ENCODE peak calls at places on chromosomes 6 and 20, in nine cellular contexts. A is AG09309; W is G401; C is stimulated activated naive CD4-positive, alpha-beta T cell; Y is OCI-LY7; S is amygdala; N is HuH-7; D is breast epithelium; O is uterus. I is an unnamed sample.

GRCh38 chr6:33419580-33420492 is at the start of gene SYNGAP1:
- DNase-seq in N (no peak), D (no peak), C (peak), Y (peak), W (peak), O (peak), S (no peak), A (peak), I (peak)

GRCh38 chr6:135182993-135183531 is 2.0 kb downstream of the MYB start:
- DNase-seq in A (no peak), C (peak), N (peak), W (no peak), S (no peak), Y (peak), D (no peak), O (no peak), I (no peak)

GRCh38 chr6:147204060-147204785 is at the start of gene STXBP5:
- DNase-seq in D (peak), N (peak), O (peak), Y (peak), A (no peak), C (peak), W (peak), S (no peak), I (no peak)

GRCh38 chr6:118017301-118017854 is 110.3 kb downstream of the SLC35F1 start:
- DNase-seq in W (no peak), D (no peak), O (no peak), S (no peak), C (no peak), Y (no peak), A (no peak), N (no peak), I (no peak)

GRCh38 chr20:3998998-3999397 is 16.4 kb downstream of the RNF24 start:
- DNase-seq in D (no peak), Y (no peak), O (no peak), N (no peak), C (no peak), S (no peak), A (no peak), W (no peak), I (no peak)

GRCh38 chr6:157786221-157786620 is 36.8 kb upstream of the SNX9 start:
- DNase-seq in S (no peak), D (no peak), N (no peak), O (no peak), A (no peak), C (no peak), W (no peak), Y (no peak), I (no peak)

GRCh38 chr6:108732101-108732870 is 115.9 kb upstream of the ARMC2 start:
- DNase-seq in S (no peak), O (no peak), D (no peak), W (no peak), C (no peak), A (no peak), N (no peak), Y (no peak), I (peak)

GRCh38 chr6:125742433-125743120 is 6.9 kb upstream of the HEY2 start:
- DNase-seq in D (no peak), C (no peak), A (no peak), S (no peak), N (no peak), Y (no peak), O (no peak), W (no peak), I (no peak)

GRCh38 chr6:101722991-101723579 is 329.6 kb downstream of the GRIK2 start:
- DNase-seq in N (no peak), W (no peak), C (no peak), Y (no peak), D (no peak), A (peak), S (no peak), O (no peak), I (peak)

GRCh38 chr6:11368264-11368663 is 135.8 kb upstream of the NEDD9 start:
- DNase-seq in Y (no peak), W (no peak), N (no peak), C (no peak), S (no peak), O (no peak), D (no peak), A (no peak), I (no peak)

GRCh38 chr6:139970591-139970991 is 596.1 kb upstream of the CITED2 start:
- DNase-seq in D (no peak), S (no peak), Y (no peak), A (no peak), C (no peak), O (no peak), W (no peak), N (no peak), I (peak)

GRCh38 chr20:25320035-25320800 is 70.4 kb downstream of the ABHD12 start:
- DNase-seq in D (no peak), N (no peak), W (peak), O (peak), S (no peak), Y (no peak), A (no peak), C (no peak), I (no peak)

GRCh38 chr20:21719592-21720214 is 14.2 kb downstream of the PAX1 start:
- DNase-seq in W (peak), A (peak), O (no peak), Y (peak), C (peak), N (peak), S (no peak), D (no peak), I (peak)

GRCh38 chr20:58714340-58714922 is 21.8 kb downstream of the NPEPL1 start:
- DNase-seq in D (no peak), O (peak), C (no peak), Y (no peak), A (no peak), N (peak), W (no peak), S (no peak), I (no peak)

GRCh38 chr6:72151742-72152141 is 265.4 kb downstream of the RIMS1 start:
- DNase-seq in W (no peak), O (no peak), C (no peak), A (no peak), S (no peak), N (no peak), Y (no peak), D (no peak), I (no peak)

GRCh38 chr6:144314003-144314485 is 28.9 kb downstream of the UTRN start:
- DNase-seq in C (no peak), D (peak), O (peak), A (no peak), N (no peak), W (peak), Y (no peak), S (no peak), I (peak)

GRCh38 chr6:44828780-44829179 is 441.3 kb downstream of the CDC5L start:
- DNase-seq in Y (no peak), A (no peak), N (no peak), D (no peak), S (no peak), W (no peak), C (no peak), O (no peak), I (no peak)

GRCh38 chr20:58542411-58543095 is 27.4 kb upstream of the APCDD1L start:
- DNase-seq in C (no peak), S (no peak), N (no peak), Y (no peak), W (no peak), A (no peak), O (no peak), D (no peak), I (no peak)

GRCh38 chr6:41280658-41281057 is 5.8 kb downstream of the TREM1 start:
- DNase-seq in D (no peak), C (no peak), S (no peak), N (no peak), Y (no peak), A (no peak), W (no peak), O (no peak), I (no peak)

GRCh38 chr6:45441811-45442453 is 64.2 kb upstream of the SUPT3H start:
- DNase-seq in N (no peak), C (no peak), A (no peak), D (no peak), S (no peak), O (no peak), Y (no peak), W (no peak), I (no peak)

GRCh38 chr6:138654715-138655634 is 118.6 kb upstream of the CCDC28A start:
- DNase-seq in Y (no peak), N (no peak), A (no peak), D (no peak), C (no peak), O (no peak), W (no peak), S (no peak), I (peak)

GRCh38 chr6:152457949-152458624 is 179.1 kb downstream of the SYNE1 start:
- DNase-seq in D (no peak), S (no peak), A (no peak), O (no peak), C (no peak), W (no peak), N (no peak), Y (no peak), I (no peak)

GRCh38 chr6:25034477-25034876 is 98.7 kb upstream of the RIPOR2 start:
- DNase-seq in S (no peak), Y (no peak), W (no peak), A (no peak), N (no peak), O (no peak), D (no peak), C (no peak), I (no peak)

GRCh38 chr6:129269076-129269475 is 386.1 kb downstream of the LAMA2 start:
- DNase-seq in D (no peak), C (no peak), A (no peak), S (no peak), W (no peak), Y (no peak), N (no peak), O (no peak), I (no peak)

GRCh38 chr6:139904158-139904533 is 529.7 kb upstream of the CITED2 start:
- DNase-seq in N (no peak), S (no peak), D (no peak), O (no peak), A (no peak), C (no peak), Y (no peak), W (no peak), I (no peak)

GRCh38 chr6:106422551-106422950 is 62.0 kb downstream of the CRYBG1 start:
- DNase-seq in W (no peak), N (no peak), S (no peak), Y (no peak), O (no peak), D (no peak), C (no peak), A (no peak), I (no peak)

GRCh38 chr6:9482030-9482731 is 932.7 kb downstream of the TFAP2A start:
- DNase-seq in N (no peak), A (peak), Y (no peak), S (no peak), W (no peak), D (no peak), C (no peak), O (no peak), I (peak)

GRCh38 chr6:116633685-116634084 is 17.4 kb downstream of the RSPH4A start:
- DNase-seq in A (no peak), C (no peak), O (no peak), D (no peak), W (no peak), Y (peak), N (peak), S (no peak), I (no peak)

GRCh38 chr6:7042056-7042653 is 65.6 kb upstream of the RREB1 start:
- DNase-seq in C (no peak), O (no peak), N (no peak), D (peak), W (no peak), A (no peak), S (no peak), Y (no peak), I (no peak)

GRCh38 chr20:61015602-61016001 is 236.5 kb upstream of the CDH4 start:
- DNase-seq in N (no peak), A (no peak), W (no peak), S (no peak), O (no peak), C (no peak), Y (no peak), D (no peak), I (no peak)

GRCh38 chr6:52106994-52107393 is 19.6 kb upstream of the PKHD1 start:
- DNase-seq in D (no peak), O (no peak), W (no peak), N (no peak), S (no peak), A (no peak), C (no peak), Y (no peak), I (no peak)

GRCh38 chr20:24382775-24383174 is 86.7 kb upstream of the SYNDIG1 start:
- DNase-seq in Y (no peak), O (no peak), D (no peak), S (no peak), N (no peak), W (peak), A (no peak), C (no peak), I (no peak)

GRCh38 chr6:138480279-138480949 is 18.9 kb downstream of the NHSL1 start:
- DNase-seq in D (no peak), S (no peak), C (no peak), W (no peak), N (no peak), Y (no peak), O (no peak), A (no peak), I (no peak)

GRCh38 chr20:62606551-62607201 is 35.6 kb upstream of the SLCO4A1 start:
- DNase-seq in C (no peak), A (no peak), W (no peak), O (peak), Y (peak), D (no peak), N (no peak), S (no peak), I (no peak)

GRCh38 chr6:40999498-41000070 is 39.4 kb downstream of the UNC5CL start:
- DNase-seq in D (peak), Y (peak), W (peak), C (no peak), O (peak), A (no peak), N (peak), S (no peak), I (peak)

I was measured in stromal cell of bone marrow.